ENCODE peak calls at places on chromosome 10, in eight cellular contexts. One of them, this sample, is unnamed.
A peak's percentile ranks its signal among the peaks of the same experiment; 100 is the strongest.

GRCh38 chr10:125343118-125343752 is 182.9 kb upstream of the CTBP2 start:
- DNase-seq in cardiac muscle cell: peak; percentile 30
- DNase-seq in OCI-LY7: peak; percentile 20
- DNase-seq in AG04450: no peak
- DNase-seq in AG09319: no peak
- DNase-seq in foreskin keratinocyte: peak; percentile 13
- DNase-seq in NB4: peak; percentile 36
- DNase-seq in fibroblast of mammary gland: peak; percentile 39
- DNase-seq in this sample: no peak

GRCh38 chr10:76071638-76072317 is 640.4 kb downstream of the LRMDA start:
- DNase-seq in cardiac muscle cell: no peak
- DNase-seq in OCI-LY7: no peak
- DNase-seq in AG04450: no peak
- DNase-seq in AG09319: peak; percentile 64
- DNase-seq in foreskin keratinocyte: no peak
- DNase-seq in NB4: no peak
- DNase-seq in fibroblast of mammary gland: peak; percentile 36
- DNase-seq in this sample: no peak

GRCh38 chr10:29181936-29182335 is 106.9 kb upstream of the LYZL1 start:
- DNase-seq in cardiac muscle cell: no peak
- DNase-seq in OCI-LY7: no peak
- DNase-seq in AG04450: no peak
- DNase-seq in AG09319: no peak
- DNase-seq in foreskin keratinocyte: no peak
- DNase-seq in NB4: no peak
- DNase-seq in fibroblast of mammary gland: no peak
- DNase-seq in this sample: no peak

GRCh38 chr10:77082601-77083252 is 554.9 kb downstream of the KCNMA1 start:
- DNase-seq in cardiac muscle cell: no peak
- DNase-seq in OCI-LY7: no peak
- DNase-seq in AG04450: no peak
- DNase-seq in AG09319: no peak
- DNase-seq in foreskin keratinocyte: no peak
- DNase-seq in NB4: peak; percentile 7
- DNase-seq in fibroblast of mammary gland: peak; percentile 52
- DNase-seq in this sample: no peak

GRCh38 chr10:112213836-112214235 is 30.3 kb upstream of the GPAM start:
- DNase-seq in cardiac muscle cell: no peak
- DNase-seq in OCI-LY7: no peak
- DNase-seq in AG04450: no peak
- DNase-seq in AG09319: no peak
- DNase-seq in foreskin keratinocyte: no peak
- DNase-seq in NB4: no peak
- DNase-seq in fibroblast of mammary gland: peak; percentile 89
- DNase-seq in this sample: no peak

GRCh38 chr10:31404640-31405039 is 85.6 kb downstream of the ZEB1 start:
- DNase-seq in cardiac muscle cell: peak; percentile 76
- DNase-seq in OCI-LY7: no peak
- DNase-seq in AG04450: no peak
- DNase-seq in AG09319: no peak
- DNase-seq in foreskin keratinocyte: peak; percentile 9
- DNase-seq in NB4: peak; percentile 26
- DNase-seq in fibroblast of mammary gland: peak; percentile 27
- DNase-seq in this sample: no peak

GRCh38 chr10:114590983-114591382 is 67.1 kb downstream of the ABLIM1 start:
- DNase-seq in cardiac muscle cell: no peak
- DNase-seq in OCI-LY7: no peak
- DNase-seq in AG04450: no peak
- DNase-seq in AG09319: no peak
- DNase-seq in foreskin keratinocyte: peak; percentile 13
- DNase-seq in NB4: no peak
- DNase-seq in fibroblast of mammary gland: no peak
- DNase-seq in this sample: no peak

GRCh38 chr10:567869-568268 is 121.6 kb downstream of the DIP2C start:
- DNase-seq in cardiac muscle cell: no peak
- DNase-seq in OCI-LY7: no peak
- DNase-seq in AG04450: no peak
- DNase-seq in AG09319: no peak
- DNase-seq in foreskin keratinocyte: no peak
- DNase-seq in NB4: no peak
- DNase-seq in fibroblast of mammary gland: no peak
- DNase-seq in this sample: no peak

GRCh38 chr10:87705339-87705738 is 45.7 kb downstream of the PAPSS2 start:
- DNase-seq in cardiac muscle cell: no peak
- DNase-seq in OCI-LY7: no peak
- DNase-seq in AG04450: no peak
- DNase-seq in AG09319: peak; percentile 18
- DNase-seq in foreskin keratinocyte: peak; percentile 52
- DNase-seq in NB4: no peak
- DNase-seq in fibroblast of mammary gland: peak; percentile 11
- DNase-seq in this sample: no peak

GRCh38 chr10:119538632-119539358 is 3.7 kb downstream of the RGS10 start:
- DNase-seq in cardiac muscle cell: no peak
- DNase-seq in OCI-LY7: peak; percentile 40
- DNase-seq in AG04450: no peak
- DNase-seq in AG09319: no peak
- DNase-seq in foreskin keratinocyte: no peak
- DNase-seq in NB4: peak; percentile 53
- DNase-seq in fibroblast of mammary gland: peak; percentile 18
- DNase-seq in this sample: no peak

GRCh38 chr10:3948843-3949242 is 163.8 kb upstream of the KLF6 start:
- DNase-seq in cardiac muscle cell: no peak
- DNase-seq in OCI-LY7: no peak
- DNase-seq in AG04450: no peak
- DNase-seq in AG09319: no peak
- DNase-seq in foreskin keratinocyte: peak; percentile 68
- DNase-seq in NB4: peak; percentile 12
- DNase-seq in fibroblast of mammary gland: peak; percentile 70
- DNase-seq in this sample: no peak

GRCh38 chr10:102196893-102197292 is 29.2 kb upstream of the ELOVL3 start:
- DNase-seq in cardiac muscle cell: no peak
- DNase-seq in OCI-LY7: no peak
- DNase-seq in AG04450: no peak
- DNase-seq in AG09319: no peak
- DNase-seq in foreskin keratinocyte: no peak
- DNase-seq in NB4: no peak
- DNase-seq in fibroblast of mammary gland: peak; percentile 2
- DNase-seq in this sample: no peak

GRCh38 chr10:11448545-11449244 is 162.8 kb downstream of the USP6NL start:
- DNase-seq in cardiac muscle cell: no peak
- DNase-seq in OCI-LY7: peak; percentile 76
- DNase-seq in AG04450: no peak
- DNase-seq in AG09319: no peak
- DNase-seq in foreskin keratinocyte: no peak
- DNase-seq in NB4: no peak
- DNase-seq in fibroblast of mammary gland: no peak
- DNase-seq in this sample: no peak

GRCh38 chr10:50501478-50501877 is 122.3 kb downstream of the SGMS1 start:
- DNase-seq in cardiac muscle cell: no peak
- DNase-seq in OCI-LY7: no peak
- DNase-seq in AG04450: no peak
- DNase-seq in AG09319: no peak
- DNase-seq in foreskin keratinocyte: peak; percentile 53
- DNase-seq in NB4: no peak
- DNase-seq in fibroblast of mammary gland: peak; percentile 75
- DNase-seq in this sample: no peak

DNA sequence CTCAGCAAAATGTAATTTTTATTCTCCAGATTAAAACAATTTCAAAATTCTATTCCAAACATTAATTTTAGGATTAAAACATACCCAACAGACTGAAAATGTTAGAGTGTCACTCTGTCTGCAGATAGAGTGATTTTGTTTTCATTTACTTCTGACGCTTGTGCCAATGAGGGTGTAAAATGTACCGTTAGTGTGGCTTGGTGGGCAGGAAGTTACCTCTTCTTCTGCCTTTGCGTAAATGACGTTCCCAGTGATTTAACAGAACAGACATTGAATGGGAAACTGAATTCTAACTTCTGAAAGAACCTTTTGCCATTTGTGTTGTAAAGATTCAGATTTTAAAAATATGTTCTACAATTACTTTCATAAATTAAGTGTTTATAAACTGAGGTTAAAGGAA is 47.0 kb upstream of the DRGX start:
- DNase-seq in cardiac muscle cell: no peak
- DNase-seq in OCI-LY7: no peak
- DNase-seq in AG04450: no peak
- DNase-seq in AG09319: no peak
- DNase-seq in foreskin keratinocyte: no peak
- DNase-seq in NB4: no peak
- DNase-seq in fibroblast of mammary gland: no peak
- DNase-seq in this sample: no peak
- TF ChIP-seq CTCF in cardiac muscle cell: no peak
- TF ChIP-seq CTCF in OCI-LY7: no peak
- TF ChIP-seq CTCF in AG04450: no peak
- TF ChIP-seq CTCF in AG09319: no peak
- TF ChIP-seq CTCF in foreskin keratinocyte: no peak
- TF ChIP-seq CTCF in NB4: no peak
- TF ChIP-seq CTCF in fibroblast of mammary gland: no peak
- TF ChIP-seq CTCF in this sample: no peak

DNA sequence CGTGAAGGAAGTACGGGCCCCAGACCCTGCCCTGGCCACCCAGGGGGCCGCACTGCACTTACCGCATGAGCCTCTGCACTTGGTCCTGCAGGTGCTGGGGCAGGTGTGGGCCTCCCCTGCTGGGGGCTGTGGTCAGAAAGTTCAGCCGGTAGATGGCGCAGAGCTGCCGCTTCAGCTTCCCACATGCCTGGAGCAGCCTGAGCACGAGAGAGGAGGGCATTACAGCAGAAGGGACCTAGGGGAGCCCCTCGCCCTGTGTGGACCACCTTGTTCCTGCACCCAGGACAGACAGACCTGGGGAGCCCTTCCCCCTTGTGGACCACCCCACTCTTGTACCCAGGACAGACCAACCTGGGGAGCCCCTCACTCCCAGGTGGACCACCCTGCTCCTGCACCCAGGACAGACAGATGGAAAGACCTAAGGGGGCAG is 8.7 kb upstream of the PYROXD2 start:
- DNase-seq in cardiac muscle cell: peak; percentile 67
- DNase-seq in OCI-LY7: peak; percentile 68
- DNase-seq in AG04450: no peak
- DNase-seq in AG09319: no peak
- DNase-seq in foreskin keratinocyte: no peak
- DNase-seq in NB4: no peak
- DNase-seq in fibroblast of mammary gland: no peak
- DNase-seq in this sample: no peak
- TF ChIP-seq CTCF in cardiac muscle cell: peak; percentile 24
- TF ChIP-seq CTCF in OCI-LY7: peak; percentile 79
- TF ChIP-seq CTCF in AG04450: no peak
- TF ChIP-seq CTCF in AG09319: no peak
- TF ChIP-seq CTCF in foreskin keratinocyte: peak; percentile 48
- TF ChIP-seq CTCF in NB4: no peak
- TF ChIP-seq CTCF in fibroblast of mammary gland: no peak
- TF ChIP-seq CTCF in this sample: no peak

GRCh38 chr10:67257427-67258144 is 331.8 kb downstream of the LRRTM3 start:
- DNase-seq in cardiac muscle cell: no peak
- DNase-seq in OCI-LY7: no peak
- DNase-seq in AG04450: no peak
- DNase-seq in AG09319: no peak
- DNase-seq in foreskin keratinocyte: no peak
- DNase-seq in NB4: no peak
- DNase-seq in fibroblast of mammary gland: no peak
- DNase-seq in this sample: no peak
- TF ChIP-seq CTCF in cardiac muscle cell: no peak
- TF ChIP-seq CTCF in OCI-LY7: no peak
- TF ChIP-seq CTCF in AG04450: no peak
- TF ChIP-seq CTCF in AG09319: no peak
- TF ChIP-seq CTCF in foreskin keratinocyte: no peak
- TF ChIP-seq CTCF in NB4: no peak
- TF ChIP-seq CTCF in fibroblast of mammary gland: no peak
- TF ChIP-seq CTCF in this sample: no peak

DNA sequence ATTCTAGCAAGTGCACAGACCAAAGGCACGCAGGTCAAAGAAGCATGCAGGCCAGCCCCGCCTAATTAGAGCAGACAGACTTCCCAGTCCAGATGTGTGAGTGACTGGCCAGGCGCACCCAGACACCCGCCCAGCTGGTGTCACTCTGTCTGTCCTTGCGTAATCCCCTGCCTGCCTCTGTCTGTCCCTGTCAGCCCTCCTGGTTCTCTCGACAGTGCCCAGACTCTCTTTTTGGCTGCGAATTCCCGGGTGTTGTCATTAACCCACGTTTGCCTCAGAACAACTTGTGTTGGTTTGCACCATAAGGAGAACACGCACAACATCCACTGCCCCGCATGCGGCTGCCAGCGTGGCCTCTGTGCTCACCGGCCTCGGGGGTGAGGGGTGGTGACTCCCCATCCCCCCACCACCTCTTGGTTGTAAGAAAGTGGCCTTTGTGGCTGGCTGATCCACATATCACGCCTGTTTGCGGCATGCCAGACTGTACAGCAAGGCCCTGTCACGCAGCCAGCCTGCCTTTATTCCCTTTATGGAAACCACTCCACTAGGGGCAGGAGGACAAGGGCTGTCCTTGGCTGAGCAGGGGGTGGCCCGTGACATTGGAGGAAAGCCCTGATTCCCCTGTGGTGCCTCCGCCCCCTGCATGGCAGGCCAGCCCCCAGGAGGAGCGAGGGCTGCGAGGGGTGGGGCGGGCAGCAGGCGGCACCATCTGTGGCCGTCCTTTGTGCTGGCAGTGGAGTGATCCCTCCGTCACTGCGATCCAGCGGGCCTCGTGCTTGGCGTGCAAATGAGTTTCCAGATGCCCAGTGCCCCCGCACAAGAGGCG is 72.8 kb upstream of the PPIF start:
- DNase-seq in cardiac muscle cell: peak; percentile 35
- DNase-seq in OCI-LY7: no peak
- DNase-seq in AG04450: no peak
- DNase-seq in AG09319: no peak
- DNase-seq in foreskin keratinocyte: no peak
- DNase-seq in NB4: peak; percentile 90
- DNase-seq in fibroblast of mammary gland: peak; percentile 47
- DNase-seq in this sample: no peak
- TF ChIP-seq CTCF in cardiac muscle cell: no peak
- TF ChIP-seq CTCF in OCI-LY7: no peak
- TF ChIP-seq CTCF in AG04450: no peak
- TF ChIP-seq CTCF in AG09319: peak; percentile 6
- TF ChIP-seq CTCF in foreskin keratinocyte: no peak
- TF ChIP-seq CTCF in NB4: no peak
- TF ChIP-seq CTCF in fibroblast of mammary gland: no peak
- TF ChIP-seq CTCF in this sample: no peak

This sample was measured in omental fat pad.